ENCODE peak calls at places on chromosomes 4 and X, in eight cellular contexts. One of them, this sample, is unnamed.

GRCh38 chr4:152221816-152222516 is 313.9 kb downstream of the FBXW7 start:
- ATAC-seq in HCT116: no peak
- ATAC-seq in Panc1: no peak
- ATAC-seq in HepG2: no peak
- ATAC-seq in upper lobe of left lung: no peak
- ATAC-seq in K562: no peak
- ATAC-seq in GM23338: no peak
- ATAC-seq in GM12878: no peak
- ATAC-seq in this sample: no peak

GRCh38 chr4:75683482-75684155 is 10.4 kb upstream of the G3BP2 start:
- ATAC-seq in HCT116: no peak
- ATAC-seq in Panc1: no peak
- ATAC-seq in HepG2: no peak
- ATAC-seq in upper lobe of left lung: no peak
- ATAC-seq in K562: no peak
- ATAC-seq in GM23338: peak
- ATAC-seq in GM12878: no peak
- ATAC-seq in this sample: no peak

GRCh38 chr4:25158817-25159216 is 1.4 kb downstream of the SEPSECS start:
- ATAC-seq in HCT116: no peak
- ATAC-seq in Panc1: no peak
- ATAC-seq in HepG2: no peak
- ATAC-seq in upper lobe of left lung: no peak
- ATAC-seq in K562: no peak
- ATAC-seq in GM23338: no peak
- ATAC-seq in GM12878: no peak
- ATAC-seq in this sample: no peak

GRCh38 chr4:55635282-55635681 is 816 bp downstream of the NMU start:
- ATAC-seq in HCT116: no peak
- ATAC-seq in Panc1: peak
- ATAC-seq in HepG2: no peak
- ATAC-seq in upper lobe of left lung: peak
- ATAC-seq in K562: peak
- ATAC-seq in GM23338: peak
- ATAC-seq in GM12878: no peak
- ATAC-seq in this sample: no peak

GRCh38 chrX:7444967-7445366 is 297.0 kb upstream of the PUDP start:
- ATAC-seq in HCT116: no peak
- ATAC-seq in Panc1: no peak
- ATAC-seq in HepG2: no peak
- ATAC-seq in upper lobe of left lung: no peak
- ATAC-seq in K562: no peak
- ATAC-seq in GM23338: no peak
- ATAC-seq in GM12878: peak
- ATAC-seq in this sample: no peak

GRCh38 chr4:42786350-42787070 is 106.0 kb upstream of the GRXCR1 start:
- ATAC-seq in HCT116: no peak
- ATAC-seq in Panc1: no peak
- ATAC-seq in HepG2: peak
- ATAC-seq in upper lobe of left lung: peak
- ATAC-seq in K562: no peak
- ATAC-seq in GM23338: peak
- ATAC-seq in GM12878: no peak
- ATAC-seq in this sample: no peak

GRCh38 chr4:17068396-17068795 is 170.0 kb upstream of the LDB2 start:
- ATAC-seq in HCT116: no peak
- ATAC-seq in Panc1: no peak
- ATAC-seq in HepG2: no peak
- ATAC-seq in upper lobe of left lung: no peak
- ATAC-seq in K562: no peak
- ATAC-seq in GM23338: no peak
- ATAC-seq in GM12878: no peak
- ATAC-seq in this sample: no peak

GRCh38 chrX:16825306-16826035 is 39.2 kb downstream of the TXLNG start:
- ATAC-seq in HCT116: no peak
- ATAC-seq in Panc1: no peak
- ATAC-seq in HepG2: no peak
- ATAC-seq in upper lobe of left lung: no peak
- ATAC-seq in K562: no peak
- ATAC-seq in GM23338: no peak
- ATAC-seq in GM12878: no peak
- ATAC-seq in this sample: no peak

GRCh38 chr4:39205000-39205399 is 22.7 kb downstream of the WDR19 start:
- ATAC-seq in HCT116: no peak
- ATAC-seq in Panc1: no peak
- ATAC-seq in HepG2: no peak
- ATAC-seq in upper lobe of left lung: no peak
- ATAC-seq in K562: no peak
- ATAC-seq in GM23338: no peak
- ATAC-seq in GM12878: no peak
- ATAC-seq in this sample: no peak

GRCh38 chr4:82975792-82976191 is 34.8 kb downstream of the LIN54 start:
- ATAC-seq in HCT116: no peak
- ATAC-seq in Panc1: no peak
- ATAC-seq in HepG2: no peak
- ATAC-seq in upper lobe of left lung: no peak
- ATAC-seq in K562: no peak
- ATAC-seq in GM23338: no peak
- ATAC-seq in GM12878: no peak
- ATAC-seq in this sample: no peak

GRCh38 chr4:98779021-98779420 is 120.6 kb upstream of the TSPAN5 start:
- ATAC-seq in HCT116: no peak
- ATAC-seq in Panc1: no peak
- ATAC-seq in HepG2: peak
- ATAC-seq in upper lobe of left lung: no peak
- ATAC-seq in K562: no peak
- ATAC-seq in GM23338: no peak
- ATAC-seq in GM12878: no peak
- ATAC-seq in this sample: no peak

GRCh38 chr4:123843137-123843536 is 446.5 kb downstream of the SPRY1 start:
- ATAC-seq in HCT116: no peak
- ATAC-seq in Panc1: no peak
- ATAC-seq in HepG2: no peak
- ATAC-seq in upper lobe of left lung: no peak
- ATAC-seq in K562: no peak
- ATAC-seq in GM23338: no peak
- ATAC-seq in GM12878: no peak
- ATAC-seq in this sample: no peak

GRCh38 chr4:69760455-69760854 is at the start of gene SULT1B1:
- ATAC-seq in HCT116: no peak
- ATAC-seq in Panc1: no peak
- ATAC-seq in HepG2: peak
- ATAC-seq in upper lobe of left lung: peak
- ATAC-seq in K562: no peak
- ATAC-seq in GM23338: no peak
- ATAC-seq in GM12878: peak
- ATAC-seq in this sample: no peak

GRCh38 chr4:173528378-173529321 is 1.4 kb downstream of the HAND2 start:
- ATAC-seq in HCT116: no peak
- ATAC-seq in Panc1: peak
- ATAC-seq in HepG2: no peak
- ATAC-seq in upper lobe of left lung: no peak
- ATAC-seq in K562: peak
- ATAC-seq in GM23338: peak
- ATAC-seq in GM12878: no peak
- ATAC-seq in this sample: peak

GRCh38 chr4:1565598-1566295 is 118.4 kb downstream of the FAM53A start:
- ATAC-seq in HCT116: no peak
- ATAC-seq in Panc1: no peak
- ATAC-seq in HepG2: no peak
- ATAC-seq in upper lobe of left lung: no peak
- ATAC-seq in K562: peak
- ATAC-seq in GM23338: peak
- ATAC-seq in GM12878: no peak
- ATAC-seq in this sample: no peak

GRCh38 chrX:151970661-151971060 is 3.8 kb downstream of the GABRE start:
- ATAC-seq in HCT116: peak
- ATAC-seq in Panc1: no peak
- ATAC-seq in HepG2: peak
- ATAC-seq in upper lobe of left lung: peak
- ATAC-seq in K562: no peak
- ATAC-seq in GM23338: no peak
- ATAC-seq in GM12878: no peak
- ATAC-seq in this sample: peak

DNA sequence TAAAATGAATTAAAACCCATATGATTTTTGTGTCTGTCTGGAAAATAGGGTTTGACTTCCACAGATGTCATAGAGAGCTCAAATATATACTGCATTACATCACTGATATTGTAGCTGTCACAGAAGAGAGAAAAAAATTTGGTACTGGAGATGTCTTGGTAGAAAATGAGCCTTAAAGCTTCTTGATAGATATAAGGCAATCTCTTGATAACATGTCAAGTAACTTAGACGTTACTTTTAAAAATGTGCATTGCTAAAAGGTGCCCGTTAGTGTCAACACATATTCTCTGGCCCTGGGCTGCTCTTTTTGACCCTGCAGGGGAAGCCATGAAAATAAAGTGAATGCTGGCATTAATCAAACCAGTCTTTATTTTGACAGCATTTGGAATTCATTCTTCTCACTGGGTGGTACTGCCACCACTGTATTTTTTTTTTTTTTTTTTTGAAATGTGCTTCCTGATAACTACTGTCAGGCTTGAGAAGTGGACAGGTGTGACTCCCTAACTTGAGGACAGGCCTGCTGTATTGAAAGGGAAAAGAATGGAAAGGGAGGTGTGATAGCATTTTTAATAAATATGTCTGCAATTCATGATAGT is 53.0 kb upstream of the RAPGEF2 start:
- ATAC-seq in HCT116: no peak
- ATAC-seq in Panc1: no peak
- ATAC-seq in HepG2: no peak
- ATAC-seq in upper lobe of left lung: no peak
- ATAC-seq in K562: no peak
- ATAC-seq in GM23338: no peak
- ATAC-seq in GM12878: no peak
- ATAC-seq in this sample: no peak
- TF ChIP-seq POLR2AphosphoS5 in HCT116: no peak
- TF ChIP-seq POLR2AphosphoS5 in Panc1: no peak
- TF ChIP-seq POLR2AphosphoS5 in HepG2: no peak
- TF ChIP-seq POLR2AphosphoS5 in upper lobe of left lung: no peak
- TF ChIP-seq POLR2AphosphoS5 in K562: no peak
- TF ChIP-seq POLR2AphosphoS5 in GM23338: no peak
- TF ChIP-seq POLR2AphosphoS5 in GM12878: no peak
- TF ChIP-seq POLR2AphosphoS5 in this sample: no peak

DNA sequence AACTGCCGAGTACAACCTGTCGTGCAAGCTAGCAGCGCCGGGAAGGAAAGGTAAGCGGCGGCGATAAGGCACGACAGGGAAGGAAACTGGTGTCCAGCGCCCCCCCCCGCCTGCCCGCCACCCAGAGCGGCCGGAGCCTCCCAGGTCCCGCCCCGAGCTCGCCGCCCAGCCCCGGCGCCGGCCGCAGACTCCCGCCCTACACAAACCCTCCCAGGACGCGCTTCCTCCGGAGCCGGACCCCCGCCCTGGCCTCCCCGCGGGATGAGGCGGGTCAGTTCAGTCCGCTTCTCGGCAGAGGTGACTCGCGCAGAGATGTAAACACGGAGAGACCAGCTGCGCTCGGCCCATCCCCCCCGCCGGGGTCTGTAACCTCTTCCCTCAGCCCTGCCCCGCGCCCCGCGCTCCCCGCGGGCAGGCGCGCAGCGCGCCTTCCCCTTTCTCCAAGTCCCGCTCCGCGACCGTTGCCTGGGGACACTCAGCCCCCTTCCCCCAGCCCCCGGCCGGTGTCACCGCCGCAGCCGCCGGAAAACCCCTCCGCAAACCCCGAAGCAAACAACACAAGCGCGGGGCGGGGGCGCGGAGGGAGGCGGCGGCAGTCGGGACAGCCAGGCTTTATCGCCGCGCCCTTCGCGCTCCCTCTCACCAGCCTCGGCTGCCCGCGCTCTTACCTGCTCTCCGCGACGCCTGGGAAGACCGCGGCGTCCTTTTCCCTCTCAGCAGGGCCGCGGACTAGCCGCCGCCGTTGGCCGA is 544 bp downstream of the ELF2 start:
- ATAC-seq in HCT116: peak
- ATAC-seq in Panc1: peak
- ATAC-seq in HepG2: peak
- ATAC-seq in upper lobe of left lung: peak
- ATAC-seq in K562: peak
- ATAC-seq in GM23338: peak
- ATAC-seq in GM12878: peak
- ATAC-seq in this sample: peak
- TF ChIP-seq POLR2AphosphoS5 in HCT116: peak
- TF ChIP-seq POLR2AphosphoS5 in Panc1: no peak
- TF ChIP-seq POLR2AphosphoS5 in HepG2: no peak
- TF ChIP-seq POLR2AphosphoS5 in upper lobe of left lung: peak
- TF ChIP-seq POLR2AphosphoS5 in K562: peak
- TF ChIP-seq POLR2AphosphoS5 in GM23338: peak
- TF ChIP-seq POLR2AphosphoS5 in GM12878: no peak
- TF ChIP-seq POLR2AphosphoS5 in this sample: peak

DNA sequence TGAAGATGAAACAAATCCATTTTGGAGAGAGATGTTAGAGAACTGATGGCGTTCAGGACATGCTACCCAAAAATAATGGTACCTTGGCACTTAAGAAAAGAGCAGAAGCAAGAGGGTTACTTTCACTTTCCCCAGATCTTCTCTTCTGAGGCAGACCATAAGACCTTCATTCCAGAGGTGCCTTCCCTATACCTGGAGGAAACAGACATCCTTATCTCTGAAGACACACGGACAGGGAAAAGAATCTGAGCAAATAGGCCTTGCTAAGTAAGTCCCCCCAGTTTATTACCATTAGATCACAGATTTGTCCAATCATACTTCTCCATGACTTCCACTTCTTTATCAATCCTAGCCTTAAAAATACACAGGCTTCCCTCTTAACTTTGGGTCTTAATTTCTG is 2.0 kb upstream of the FGF2 start:
- ATAC-seq in HCT116: no peak
- ATAC-seq in Panc1: no peak
- ATAC-seq in HepG2: no peak
- ATAC-seq in upper lobe of left lung: no peak
- ATAC-seq in K562: no peak
- ATAC-seq in GM23338: no peak
- ATAC-seq in GM12878: no peak
- ATAC-seq in this sample: no peak
- TF ChIP-seq POLR2AphosphoS5 in HCT116: no peak
- TF ChIP-seq POLR2AphosphoS5 in Panc1: no peak
- TF ChIP-seq POLR2AphosphoS5 in HepG2: no peak
- TF ChIP-seq POLR2AphosphoS5 in upper lobe of left lung: no peak
- TF ChIP-seq POLR2AphosphoS5 in K562: no peak
- TF ChIP-seq POLR2AphosphoS5 in GM23338: no peak
- TF ChIP-seq POLR2AphosphoS5 in GM12878: no peak
- TF ChIP-seq POLR2AphosphoS5 in this sample: no peak

DNA sequence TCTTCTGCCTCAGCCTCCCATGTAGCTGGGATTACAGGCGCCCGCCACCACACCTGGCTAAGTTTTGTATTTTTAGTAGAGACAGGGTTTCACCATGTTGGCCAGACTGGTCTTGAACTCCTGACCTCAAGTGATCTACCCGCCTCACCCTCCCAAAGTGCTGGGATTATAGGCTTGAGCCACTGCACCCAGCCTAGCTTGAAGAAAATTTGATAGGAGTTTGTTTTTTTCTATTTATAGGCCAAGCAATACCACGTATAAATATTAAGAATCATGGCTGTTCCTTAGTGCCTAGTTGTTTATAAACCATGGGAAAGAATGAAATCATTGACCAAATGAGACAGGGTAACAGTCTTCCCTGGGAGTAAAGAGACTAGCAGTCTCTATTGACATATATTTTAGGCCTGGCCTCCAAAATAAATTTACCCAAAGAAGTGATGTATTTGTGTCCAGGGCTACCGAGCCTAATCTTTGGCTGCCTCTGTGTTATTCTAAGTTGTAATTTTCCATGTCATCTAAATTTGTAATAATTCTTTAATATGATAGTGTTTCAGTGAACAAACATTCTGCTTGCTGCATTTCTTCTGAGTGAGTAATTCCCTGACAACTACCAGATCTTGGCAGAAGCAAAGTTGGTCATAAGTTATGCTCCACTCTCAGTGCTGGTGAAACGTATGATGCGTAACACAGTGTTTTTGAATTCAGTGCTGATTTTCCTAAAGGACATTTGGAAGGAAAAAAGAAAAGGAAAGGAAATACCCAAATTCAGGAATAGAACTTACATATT is 10.3 kb downstream of the PKD2 start:
- ATAC-seq in HCT116: no peak
- ATAC-seq in Panc1: peak
- ATAC-seq in HepG2: no peak
- ATAC-seq in upper lobe of left lung: peak
- ATAC-seq in K562: no peak
- ATAC-seq in GM23338: no peak
- ATAC-seq in GM12878: no peak
- ATAC-seq in this sample: peak
- TF ChIP-seq POLR2AphosphoS5 in HCT116: no peak
- TF ChIP-seq POLR2AphosphoS5 in Panc1: no peak
- TF ChIP-seq POLR2AphosphoS5 in HepG2: no peak
- TF ChIP-seq POLR2AphosphoS5 in upper lobe of left lung: no peak
- TF ChIP-seq POLR2AphosphoS5 in K562: no peak
- TF ChIP-seq POLR2AphosphoS5 in GM23338: no peak
- TF ChIP-seq POLR2AphosphoS5 in GM12878: no peak
- TF ChIP-seq POLR2AphosphoS5 in this sample: peak

This sample was measured in gastroesophageal sphincter.